ENCODE peak calls at places on chromosomes 16 and 17, in nine cellular contexts. One of them, this sample, is unnamed.
A peak's percentile ranks its signal among the peaks of the same experiment; 100 is the strongest.

GRCh38 chr17:39625198-39625769 is 1.5 kb upstream of the PPP1R1B start:
- DNase-seq in uterus: no peak
- DNase-seq in thoracic aorta: no peak
- DNase-seq in tibial artery: no peak
- DNase-seq in fibroblast of the aortic adventitia: peak; percentile 65
- DNase-seq in brain microvascular endothelial cell: no peak
- DNase-seq in K562: no peak
- DNase-seq in heart right ventricle: no peak
- DNase-seq in nephron progenitor cell: no peak
- DNase-seq in this sample: no peak

GRCh38 chr17:74569392-74570003 is 2.2 kb upstream of the CD300H start:
- DNase-seq in uterus: peak; percentile 20
- DNase-seq in thoracic aorta: peak; percentile 35
- DNase-seq in tibial artery: peak; percentile 78
- DNase-seq in fibroblast of the aortic adventitia: peak; percentile 94
- DNase-seq in brain microvascular endothelial cell: peak; percentile 94
- DNase-seq in K562: no peak
- DNase-seq in heart right ventricle: no peak
- DNase-seq in nephron progenitor cell: no peak
- DNase-seq in this sample: no peak

GRCh38 chr16:12120331-12120981 is 143.9 kb downstream of the SNX29 start:
- DNase-seq in uterus: no peak
- DNase-seq in thoracic aorta: peak; percentile 30
- DNase-seq in tibial artery: peak; percentile 82
- DNase-seq in fibroblast of the aortic adventitia: peak; percentile 6
- DNase-seq in brain microvascular endothelial cell: peak; percentile 95
- DNase-seq in K562: no peak
- DNase-seq in heart right ventricle: peak; percentile 76
- DNase-seq in nephron progenitor cell: peak; percentile 63
- DNase-seq in this sample: no peak

GRCh38 chr17:44253021-44253420 is 14.9 kb downstream of the SLC4A1 start:
- DNase-seq in uterus: no peak
- DNase-seq in thoracic aorta: no peak
- DNase-seq in tibial artery: no peak
- DNase-seq in fibroblast of the aortic adventitia: no peak
- DNase-seq in brain microvascular endothelial cell: no peak
- DNase-seq in K562: no peak
- DNase-seq in heart right ventricle: no peak
- DNase-seq in nephron progenitor cell: no peak
- DNase-seq in this sample: no peak

GRCh38 chr16:1181715-1182671 is 29.1 kb downstream of the CACNA1H start:
- DNase-seq in uterus: peak; percentile 87
- DNase-seq in thoracic aorta: peak; percentile 61
- DNase-seq in tibial artery: peak; percentile 98
- DNase-seq in fibroblast of the aortic adventitia: peak; percentile 58
- DNase-seq in brain microvascular endothelial cell: peak; percentile 93
- DNase-seq in K562: no peak
- DNase-seq in heart right ventricle: peak; percentile 57
- DNase-seq in nephron progenitor cell: peak; percentile 83
- DNase-seq in this sample: peak; percentile 39

GRCh38 chr16:68737730-68738590 is 868 bp downstream of the CDH1 start:
- DNase-seq in uterus: peak; percentile 17
- DNase-seq in thoracic aorta: no peak
- DNase-seq in tibial artery: no peak
- DNase-seq in fibroblast of the aortic adventitia: no peak
- DNase-seq in brain microvascular endothelial cell: no peak
- DNase-seq in K562: no peak
- DNase-seq in heart right ventricle: no peak
- DNase-seq in nephron progenitor cell: peak; percentile 33
- DNase-seq in this sample: peak; percentile 28

GRCh38 chr16:28910046-28911031 is 14.7 kb downstream of the RABEP2 start:
- DNase-seq in uterus: no peak
- DNase-seq in thoracic aorta: no peak
- DNase-seq in tibial artery: no peak
- DNase-seq in fibroblast of the aortic adventitia: no peak
- DNase-seq in brain microvascular endothelial cell: no peak
- DNase-seq in K562: no peak
- DNase-seq in heart right ventricle: no peak
- DNase-seq in nephron progenitor cell: no peak
- DNase-seq in this sample: no peak

GRCh38 chr17:41621916-41622315 is 2.5 kb downstream of the KRT17 start:
- DNase-seq in uterus: no peak
- DNase-seq in thoracic aorta: no peak
- DNase-seq in tibial artery: no peak
- DNase-seq in fibroblast of the aortic adventitia: no peak
- DNase-seq in brain microvascular endothelial cell: no peak
- DNase-seq in K562: no peak
- DNase-seq in heart right ventricle: no peak
- DNase-seq in nephron progenitor cell: no peak
- DNase-seq in this sample: no peak

GRCh38 chr17:59366040-59366757 is 34.7 kb downstream of the YPEL2 start:
- DNase-seq in uterus: no peak
- DNase-seq in thoracic aorta: no peak
- DNase-seq in tibial artery: peak; percentile 64
- DNase-seq in fibroblast of the aortic adventitia: no peak
- DNase-seq in brain microvascular endothelial cell: no peak
- DNase-seq in K562: no peak
- DNase-seq in heart right ventricle: no peak
- DNase-seq in nephron progenitor cell: peak; percentile 39
- DNase-seq in this sample: no peak

GRCh38 chr16:25875956-25876608 is 184.3 kb downstream of the HS3ST4 start:
- DNase-seq in uterus: no peak
- DNase-seq in thoracic aorta: no peak
- DNase-seq in tibial artery: no peak
- DNase-seq in fibroblast of the aortic adventitia: no peak
- DNase-seq in brain microvascular endothelial cell: no peak
- DNase-seq in K562: no peak
- DNase-seq in heart right ventricle: no peak
- DNase-seq in nephron progenitor cell: no peak
- DNase-seq in this sample: no peak

GRCh38 chr16:84648595-84649510 is 542 bp downstream of the KLHL36 start:
- DNase-seq in uterus: peak; percentile 42
- DNase-seq in thoracic aorta: no peak
- DNase-seq in tibial artery: peak; percentile 77
- DNase-seq in fibroblast of the aortic adventitia: no peak
- DNase-seq in brain microvascular endothelial cell: no peak
- DNase-seq in K562: peak; percentile 85
- DNase-seq in heart right ventricle: peak; percentile 52
- DNase-seq in nephron progenitor cell: peak; percentile 68
- DNase-seq in this sample: peak; percentile 46

GRCh38 chr16:84970447-84971127 is 40.7 kb downstream of the ZDHHC7 start:
- DNase-seq in uterus: peak; percentile 77
- DNase-seq in thoracic aorta: no peak
- DNase-seq in tibial artery: peak; percentile 90
- DNase-seq in fibroblast of the aortic adventitia: peak; percentile 73
- DNase-seq in brain microvascular endothelial cell: peak; percentile 63
- DNase-seq in K562: peak; percentile 84
- DNase-seq in heart right ventricle: peak; percentile 75
- DNase-seq in nephron progenitor cell: peak; percentile 87
- DNase-seq in this sample: peak; percentile 69

GRCh38 chr16:35797811-35798210 is 2338.4 kb downstream of the TP53TG3F start:
- DNase-seq in uterus: no peak
- DNase-seq in thoracic aorta: no peak
- DNase-seq in tibial artery: no peak
- DNase-seq in fibroblast of the aortic adventitia: no peak
- DNase-seq in brain microvascular endothelial cell: no peak
- DNase-seq in K562: no peak
- DNase-seq in heart right ventricle: no peak
- DNase-seq in nephron progenitor cell: no peak
- DNase-seq in this sample: no peak

GRCh38 chr16:75621170-75621477 is 2.0 kb downstream of the ADAT1 start:
- DNase-seq in uterus: no peak
- DNase-seq in thoracic aorta: no peak
- DNase-seq in tibial artery: no peak
- DNase-seq in fibroblast of the aortic adventitia: peak; percentile 64
- DNase-seq in brain microvascular endothelial cell: no peak
- DNase-seq in K562: peak; percentile 78
- DNase-seq in heart right ventricle: no peak
- DNase-seq in nephron progenitor cell: no peak
- DNase-seq in this sample: no peak
- TF ChIP-seq CTCF in uterus: no peak
- TF ChIP-seq CTCF in thoracic aorta: peak; percentile 28
- TF ChIP-seq CTCF in tibial artery: peak; percentile 42
- TF ChIP-seq CTCF in fibroblast of the aortic adventitia: peak; percentile 76
- TF ChIP-seq CTCF in brain microvascular endothelial cell: peak; percentile 44
- TF ChIP-seq CTCF in K562: peak; percentile 79
- TF ChIP-seq CTCF in heart right ventricle: peak; percentile 21
- TF ChIP-seq CTCF in nephron progenitor cell: peak; percentile 46
- TF ChIP-seq CTCF in this sample: peak; percentile 55

GRCh38 chr17:68509151-68510057 is 2.8 kb upstream of the PRKAR1A start:
- DNase-seq in uterus: no peak
- DNase-seq in thoracic aorta: no peak
- DNase-seq in tibial artery: no peak
- DNase-seq in fibroblast of the aortic adventitia: no peak
- DNase-seq in brain microvascular endothelial cell: no peak
- DNase-seq in K562: no peak
- DNase-seq in heart right ventricle: peak; percentile 56
- DNase-seq in nephron progenitor cell: peak; percentile 20
- DNase-seq in this sample: no peak

GRCh38 chr17:68511671-68512246 is 471 bp upstream of the PRKAR1A start:
- DNase-seq in uterus: peak; percentile 88
- DNase-seq in thoracic aorta: no peak
- DNase-seq in tibial artery: peak; percentile 90
- DNase-seq in fibroblast of the aortic adventitia: peak; percentile 65
- DNase-seq in brain microvascular endothelial cell: peak; percentile 46
- DNase-seq in K562: peak; percentile 62
- DNase-seq in heart right ventricle: peak; percentile 88
- DNase-seq in nephron progenitor cell: peak; percentile 86
- DNase-seq in this sample: peak; percentile 62

GRCh38 chr17:68512967-68513474 is 791 bp downstream of the PRKAR1A start:
- DNase-seq in uterus: peak; percentile 22
- DNase-seq in thoracic aorta: no peak
- DNase-seq in tibial artery: no peak
- DNase-seq in fibroblast of the aortic adventitia: peak; percentile 66
- DNase-seq in brain microvascular endothelial cell: peak; percentile 38
- DNase-seq in K562: peak; percentile 37
- DNase-seq in heart right ventricle: no peak
- DNase-seq in nephron progenitor cell: no peak
- DNase-seq in this sample: no peak

GRCh38 chr17:68512247-68512966 is at the start of gene PRKAR1A:
- DNase-seq in uterus: peak; percentile 95
- DNase-seq in thoracic aorta: peak; percentile 68
- DNase-seq in tibial artery: peak; percentile 95
- DNase-seq in fibroblast of the aortic adventitia: peak; percentile 95
- DNase-seq in brain microvascular endothelial cell: peak; percentile 91
- DNase-seq in K562: peak; percentile 95
- DNase-seq in heart right ventricle: peak; percentile 96
- DNase-seq in nephron progenitor cell: peak; percentile 92
- DNase-seq in this sample: peak; percentile 79

DNA sequence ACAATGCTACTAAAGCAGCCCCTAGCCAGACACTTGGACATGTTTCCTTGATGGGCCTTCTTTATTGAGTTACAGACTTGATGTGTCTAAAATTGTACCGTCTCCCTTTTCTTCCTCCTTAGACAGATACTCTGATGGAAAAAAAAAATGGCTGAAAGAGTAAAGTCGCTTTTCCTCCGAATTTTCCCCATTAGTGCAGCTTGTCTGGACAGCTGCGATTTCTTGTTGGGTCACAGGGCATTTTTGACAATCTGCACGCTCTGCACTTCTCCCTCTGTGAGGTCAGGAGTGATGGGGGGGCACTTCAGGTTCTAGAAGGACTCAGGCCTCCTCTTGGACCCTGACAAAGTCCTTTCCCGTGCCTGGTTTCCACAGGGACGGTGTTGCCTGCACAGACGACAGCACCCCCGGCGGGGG is 968 bp upstream of the PRKAR1A start:
- DNase-seq in uterus: no peak
- DNase-seq in thoracic aorta: no peak
- DNase-seq in tibial artery: no peak
- DNase-seq in fibroblast of the aortic adventitia: peak; percentile 29
- DNase-seq in brain microvascular endothelial cell: no peak
- DNase-seq in K562: no peak
- DNase-seq in heart right ventricle: no peak
- DNase-seq in nephron progenitor cell: no peak
- DNase-seq in this sample: no peak
- TF ChIP-seq CTCF in uterus: no peak
- TF ChIP-seq CTCF in thoracic aorta: no peak
- TF ChIP-seq CTCF in tibial artery: no peak
- TF ChIP-seq CTCF in fibroblast of the aortic adventitia: no peak
- TF ChIP-seq CTCF in brain microvascular endothelial cell: peak; percentile 20
- TF ChIP-seq CTCF in K562: peak; percentile 15
- TF ChIP-seq CTCF in heart right ventricle: no peak
- TF ChIP-seq CTCF in nephron progenitor cell: no peak
- TF ChIP-seq CTCF in this sample: peak; percentile 24

DNA sequence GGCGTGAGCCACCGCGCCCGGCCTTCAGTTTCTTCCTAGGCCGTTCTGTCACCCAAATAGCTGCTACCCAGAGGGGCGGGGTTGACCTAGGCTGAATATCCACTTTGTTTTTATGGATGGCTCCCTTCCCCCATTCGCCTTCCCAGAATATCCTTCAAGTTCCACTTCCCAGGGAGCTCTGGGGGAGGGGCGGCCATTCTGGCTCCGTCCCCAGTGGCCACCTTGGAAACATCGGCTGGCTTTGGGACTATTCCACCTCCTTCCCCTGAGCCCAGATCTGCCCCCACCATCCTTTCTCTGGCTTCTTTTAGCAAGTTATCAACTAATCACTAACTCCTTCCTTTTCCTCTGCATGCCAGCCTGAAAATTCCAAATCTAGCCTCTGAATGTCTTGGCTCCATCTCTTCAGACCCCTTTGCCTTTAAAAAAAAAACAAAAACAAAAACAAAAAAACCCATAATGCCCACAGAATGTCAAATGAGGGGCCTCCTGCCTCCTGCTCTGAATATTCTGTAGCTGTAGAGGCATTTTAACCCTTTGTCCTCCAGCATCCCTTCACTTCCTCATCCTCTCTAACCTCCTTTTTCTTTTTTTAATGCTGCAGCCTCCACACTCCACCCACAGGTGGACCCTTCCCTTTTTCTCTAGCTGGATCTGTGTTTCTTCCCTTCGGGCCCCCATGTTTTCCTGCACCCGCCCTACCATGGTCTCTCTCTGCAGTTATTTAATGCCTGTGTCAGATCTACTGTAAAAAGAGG is 6.4 kb downstream of the ATP1B2 start:
- DNase-seq in uterus: peak; percentile 63
- DNase-seq in thoracic aorta: no peak
- DNase-seq in tibial artery: peak; percentile 69
- DNase-seq in fibroblast of the aortic adventitia: peak; percentile 11
- DNase-seq in brain microvascular endothelial cell: no peak
- DNase-seq in K562: peak; percentile 3
- DNase-seq in heart right ventricle: peak; percentile 87
- DNase-seq in nephron progenitor cell: peak; percentile 73
- DNase-seq in this sample: no peak
- TF ChIP-seq CTCF in uterus: no peak
- TF ChIP-seq CTCF in thoracic aorta: no peak
- TF ChIP-seq CTCF in tibial artery: no peak
- TF ChIP-seq CTCF in fibroblast of the aortic adventitia: no peak
- TF ChIP-seq CTCF in brain microvascular endothelial cell: no peak
- TF ChIP-seq CTCF in K562: no peak
- TF ChIP-seq CTCF in heart right ventricle: no peak
- TF ChIP-seq CTCF in nephron progenitor cell: peak; percentile 8
- TF ChIP-seq CTCF in this sample: no peak

DNA sequence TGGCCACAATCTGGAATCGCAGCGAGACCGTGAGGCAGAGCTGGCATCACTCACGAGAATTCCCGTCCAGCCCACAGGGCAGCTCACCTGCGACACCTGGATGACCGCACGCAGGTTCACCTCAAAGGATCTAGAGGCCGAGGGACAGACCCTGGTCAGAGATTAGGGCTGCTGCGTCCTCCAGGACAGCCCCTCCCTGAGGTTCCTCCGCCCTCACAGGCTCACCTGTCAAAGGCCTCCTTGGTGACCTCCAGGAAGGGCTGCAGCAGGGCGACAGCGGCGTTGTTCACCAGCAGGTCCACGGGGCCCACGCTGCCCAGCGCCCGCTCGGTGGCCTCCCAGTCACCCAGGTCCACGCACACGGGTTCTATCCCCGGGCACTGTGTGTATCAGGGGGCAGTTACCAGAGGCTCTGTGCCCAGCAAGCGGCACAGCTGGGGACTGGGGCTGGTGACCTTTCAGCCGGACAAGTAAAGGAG is 824 bp downstream of the DCXR start:
- DNase-seq in uterus: no peak
- DNase-seq in thoracic aorta: no peak
- DNase-seq in tibial artery: no peak
- DNase-seq in fibroblast of the aortic adventitia: no peak
- DNase-seq in brain microvascular endothelial cell: no peak
- DNase-seq in K562: no peak
- DNase-seq in heart right ventricle: no peak
- DNase-seq in nephron progenitor cell: no peak
- DNase-seq in this sample: no peak
- TF ChIP-seq CTCF in uterus: no peak
- TF ChIP-seq CTCF in thoracic aorta: no peak
- TF ChIP-seq CTCF in tibial artery: no peak
- TF ChIP-seq CTCF in fibroblast of the aortic adventitia: no peak
- TF ChIP-seq CTCF in brain microvascular endothelial cell: no peak
- TF ChIP-seq CTCF in K562: no peak
- TF ChIP-seq CTCF in heart right ventricle: no peak
- TF ChIP-seq CTCF in nephron progenitor cell: no peak
- TF ChIP-seq CTCF in this sample: no peak

This sample was measured in progenitor cell of endocrine pancreas.